ENCODE peak calls at places on chromosome 1, in four cellular contexts. Y is activated CD8-positive, alpha-beta memory T cell treated with anti-CD3 and anti-CD28 coated beads for 1 hour; Q is effector CD4-positive, alpha-beta T cell; V is stimulated activated CD4-positive, alpha-beta T cell treated with anti-CD3 and anti-CD28 coated beads, Interleukin-1b, Interleukin-23, amount 100 ng/mL, for 1 hour. F is an unnamed sample.

GRCh38 chr1:165173409-165173808 is 183.1 kb downstream of the LMX1A start:
- DNase-seq in Y (no peak), Q (no peak), V (no peak), F (no peak)

GRCh38 chr1:35623832-35624231 is 17.5 kb downstream of the PSMB2 start:
- DNase-seq in Y (no peak), Q (no peak), V (no peak), F (no peak)

GRCh38 chr1:38525343-38525948 is 334.1 kb downstream of the RRAGC start:
- DNase-seq in Y (no peak), Q (no peak), V (no peak), F (no peak)

GRCh38 chr1:30934613-30935012 is 26.1 kb upstream of the SDC3 start:
- DNase-seq in Y (no peak), Q (no peak), V (no peak), F (no peak)

GRCh38 chr1:16727190-16728111 is 12.9 kb upstream of the RNU1-4 start:
- DNase-seq in Y (no peak), Q (no peak), V (peak), F (no peak)

GRCh38 chr1:202850593-202851362 is 38.2 kb downstream of the RABIF start:
- DNase-seq in Y (no peak), Q (no peak), V (no peak), F (no peak)

GRCh38 chr1:151539321-151540020 is 638 bp upstream of the TUFT1 start:
- DNase-seq in Y (no peak), Q (no peak), V (no peak), F (no peak)

GRCh38 chr1:183589836-183590224 is 429 bp downstream of the NCF2 start:
- DNase-seq in Y (no peak), Q (no peak), V (no peak), F (no peak)